ENCODE peak calls at places on chromosome 16, in six cellular contexts. W, E, U, S, J and T are unnamed samples.

GRCh38 chr16:48499822-48500440 is 110.0 kb downstream of the N4BP1 start:
- DNase-seq in S (no peak), U (no peak), J (peak), E (peak), W (peak), T (no peak)

GRCh38 chr16:11916524-11917285 is 949 bp upstream of the GSPT1 start:
- DNase-seq in E (peak), J (no peak), W (no peak), S (no peak), U (no peak), T (no peak)

GRCh38 chr16:87671715-87672270 is 69.5 kb downstream of the JPH3 start:
- DNase-seq in U (no peak), S (no peak), E (no peak), J (no peak), W (no peak), T (no peak)

GRCh38 chr16:78775161-78775561 is 675.7 kb downstream of the WWOX start:
- DNase-seq in U (peak), E (no peak), J (no peak), S (no peak), W (no peak), T (no peak)

GRCh38 chr16:6362321-6362720 is 970.3 kb upstream of the RBFOX1 start:
- DNase-seq in U (no peak), J (no peak), E (no peak), W (no peak), S (no peak), T (no peak)

GRCh38 chr16:67657751-67658518 is 2.1 kb downstream of the ACD start:
- DNase-seq in J (no peak), S (no peak), W (no peak), U (no peak), E (no peak), T (no peak)

GRCh38 chr16:3145660-3146059 is 10.8 kb downstream of the ZNF213 start:
- DNase-seq in S (no peak), U (no peak), W (no peak), E (no peak), J (no peak), T (no peak)

GRCh38 chr16:57238682-57239081 is 6.4 kb upstream of the ARL2BP start:
- DNase-seq in S (no peak), U (no peak), E (no peak), J (no peak), W (no peak), T (no peak)

GRCh38 chr16:87295259-87295658 is 21.9 kb downstream of the C16orf95 start:
- DNase-seq in S (no peak), W (no peak), J (no peak), U (no peak), E (peak), T (no peak)

GRCh38 chr16:50668368-50669008 is 12.6 kb downstream of the SNX20 start:
- DNase-seq in S (no peak), U (no peak), E (no peak), W (no peak), J (no peak), T (no peak)

GRCh38 chr16:11078812-11079459 is 134.6 kb downstream of the CLEC16A start:
- DNase-seq in E (peak), S (no peak), J (peak), U (no peak), W (no peak), T (no peak)

GRCh38 chr16:2206780-2207433 is 1.7 kb downstream of the MLST8 start:
- DNase-seq in W (no peak), E (no peak), S (no peak), U (no peak), J (no peak), T (no peak)

GRCh38 chr16:84396537-84397008 is 28.2 kb downstream of the ATP2C2 start:
- DNase-seq in W (no peak), E (peak), S (no peak), J (no peak), U (no peak), T (no peak)

GRCh38 chr16:57600952-57601580 is 27.4 kb upstream of the ADGRG1 start:
- DNase-seq in W (no peak), J (no peak), E (no peak), U (no peak), S (no peak), T (peak)

GRCh38 chr16:68257906-68258800 is 6.2 kb upstream of the SLC7A6 start:
- DNase-seq in S (no peak), J (no peak), E (peak), W (no peak), U (no peak), T (no peak)

GRCh38 chr16:82633964-82634600 is 7.3 kb downstream of the CDH13 start:
- DNase-seq in W (no peak), J (no peak), S (no peak), U (no peak), E (peak), T (no peak)

GRCh38 chr16:20744922-20745440 is 3.4 kb upstream of the THUMPD1 start:
- DNase-seq in J (no peak), E (no peak), S (no peak), W (no peak), U (no peak), T (no peak)

GRCh38 chr16:54927125-54928015 is 3.3 kb upstream of the IRX5 start:
- DNase-seq in E (no peak), W (no peak), S (no peak), J (no peak), U (no peak), T (no peak)

GRCh38 chr16:87562201-87562600 is 40.1 kb upstream of the JPH3 start:
- DNase-seq in W (no peak), U (no peak), E (no peak), J (no peak), S (no peak), T (no peak)

GRCh38 chr16:8548166-8548565 is 42.1 kb downstream of the TMEM114 start:
- DNase-seq in J (no peak), U (no peak), W (no peak), S (no peak), E (no peak), T (no peak)

GRCh38 chr16:2773188-2773968 is 3.7 kb downstream of the ELOB start:
- DNase-seq in J (no peak), U (no peak), S (no peak), W (no peak), E (peak), T (no peak)